ENCODE peak calls at places on chromosomes 6 and 20, in six cellular contexts. S is stomach; N is GM23248; R is Peyer's patch; A is transverse colon; V is CD8-positive, alpha-beta T cell. G is an unnamed sample.

GRCh38 chr6:36124881-36125280 is 5.4 kb upstream of the MAPK13 start:
- DNase-seq in N (no peak), S (no peak), V (no peak), R (no peak), A (no peak), G (no peak)

GRCh38 chr6:160160929-160161646 is 39.5 kb downstream of the SLC22A1 start:
- DNase-seq in N (no peak), S (no peak), A (no peak), V (no peak), R (no peak), G (no peak)

GRCh38 chr20:58577139-58577806 is 62.1 kb upstream of the APCDD1L start:
- DNase-seq in A (no peak), S (no peak), N (no peak), R (peak; percentile 18), V (no peak), G (no peak)

GRCh38 chr20:14997791-14998190 is 660.4 kb upstream of the FLRT3 start:
- DNase-seq in V (no peak), A (no peak), R (no peak), S (no peak), N (peak; percentile 84), G (no peak)

GRCh38 chr6:152863618-152864326 is 113.2 kb downstream of the VIP start:
- DNase-seq in N (peak; percentile 75), S (peak; percentile 63), R (no peak), V (peak; percentile 10), A (peak; percentile 60), G (peak; percentile 51)

GRCh38 chr20:64223526-64224067 is 32.0 kb upstream of the PCMTD2 start:
- DNase-seq in N (no peak), A (no peak), R (no peak), S (no peak), V (no peak), G (no peak)

GRCh38 chr6:139882234-139882633 is 507.8 kb upstream of the CITED2 start:
- DNase-seq in S (no peak), A (no peak), R (no peak), V (no peak), N (no peak), G (no peak)

GRCh38 chr6:13554929-13555333 is 19.5 kb upstream of the SIRT5 start:
- DNase-seq in N (peak; percentile 69), S (no peak), A (no peak), R (no peak), V (no peak), G (no peak)

GRCh38 chr6:87396595-87397392 is 11.0 kb upstream of the CFAP206 start:
- DNase-seq in R (no peak), S (no peak), N (no peak), A (no peak), V (no peak), G (no peak)

GRCh38 chr20:59013959-59014608 is 5.1 kb upstream of the TUBB1 start:
- DNase-seq in V (no peak), N (peak; percentile 92), R (no peak), S (no peak), A (no peak), G (no peak)

GRCh38 chr20:63617876-63618265 is 9.0 kb downstream of the GMEB2 start:
- DNase-seq in V (no peak), N (no peak), R (no peak), A (no peak), S (no peak), G (no peak)

GRCh38 chr6:118660218-118660569 is 8.8 kb upstream of the CEP85L start:
- DNase-seq in V (peak; percentile 29), A (no peak), N (peak; percentile 27), R (no peak), S (no peak), G (peak; percentile 35)

GRCh38 chr6:11538799-11539468 is 1.4 kb downstream of the TMEM170B start:
- DNase-seq in N (peak; percentile 3), A (no peak), S (no peak), V (no peak), R (no peak), G (no peak)
- H3K27ac ChIP-seq in N (no peak overlapping the region), A (peak overlapping the region; percentile 84), S (peak overlapping the region; percentile 90), V (no peak overlapping the region), R (peak overlapping the region; percentile 86), G (no peak overlapping the region)

DNA sequence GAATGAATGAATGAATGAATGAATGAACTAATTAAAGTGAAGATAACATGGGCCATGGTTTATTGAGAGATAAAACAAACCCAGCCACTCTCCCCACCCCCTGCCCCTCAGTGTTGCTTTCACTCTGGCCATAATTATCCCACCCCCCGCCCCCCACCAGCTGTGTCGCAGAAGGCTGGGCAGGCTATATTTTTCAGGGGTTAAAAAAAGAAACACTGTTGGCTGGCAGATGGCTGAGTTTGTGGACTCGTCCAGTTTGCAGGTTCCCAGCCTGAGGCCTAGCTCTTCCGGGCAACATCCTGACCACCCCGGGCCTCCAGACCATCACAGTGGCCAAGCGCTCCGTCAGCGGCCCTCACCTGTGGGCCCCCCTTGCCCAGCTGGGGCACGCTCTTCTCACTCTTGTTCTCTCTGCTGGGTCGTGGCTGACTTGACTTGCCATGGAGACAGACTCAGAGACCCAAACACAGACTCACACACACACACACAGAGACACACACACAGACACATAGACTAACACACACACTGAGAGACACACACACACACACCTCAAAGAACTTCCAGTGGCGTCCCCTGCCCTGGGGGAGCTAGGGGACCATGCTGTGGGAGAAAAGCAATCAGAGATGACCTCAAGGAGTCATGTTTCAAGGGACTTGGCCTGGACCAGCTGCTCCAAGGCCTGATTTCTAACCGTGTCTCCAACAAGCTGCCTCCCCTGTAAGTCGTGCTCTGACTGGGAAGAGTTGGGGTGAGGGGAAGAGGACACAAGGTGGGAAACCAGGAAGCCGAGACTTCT is 2.2 kb upstream of the GRM4 start:
- DNase-seq in S (no peak), A (no peak), N (no peak), R (no peak), V (no peak), G (no peak)
- H3K4me1 ChIP-seq in S (peaks cover 27% of the 10 kb centered on the region), A (peaks cover 26% of the 10 kb centered on the region), N (no peaks in the 10 kb centered on the region), R (peaks cover 26% of the 10 kb centered on the region), V (peaks cover 22% of the 10 kb centered on the region), G (peaks cover 19% of the 10 kb centered on the region)

GRCh38 chr6:5566718-5567117 is 305.4 kb downstream of the FARS2 start:
- DNase-seq in A (no peak), V (no peak), R (no peak), S (no peak), N (no peak), G (no peak)
- H3K4me3 ChIP-seq in A (no peak overlapping the region), V (no peak overlapping the region), R (no peak overlapping the region), S (no peak overlapping the region), N (no peak overlapping the region), G (no peak overlapping the region)

GRCh38 chr20:45813489-45813888 is 1.0 kb downstream of the UBE2C start:
- DNase-seq in A (no peak), R (no peak), V (no peak), S (no peak), N (no peak), G (no peak)
- H3K27ac ChIP-seq in A (no peak overlapping the region), R (no peak overlapping the region), V (no peak overlapping the region), S (no peak overlapping the region), N (no peak overlapping the region), G (no peak overlapping the region)

DNA sequence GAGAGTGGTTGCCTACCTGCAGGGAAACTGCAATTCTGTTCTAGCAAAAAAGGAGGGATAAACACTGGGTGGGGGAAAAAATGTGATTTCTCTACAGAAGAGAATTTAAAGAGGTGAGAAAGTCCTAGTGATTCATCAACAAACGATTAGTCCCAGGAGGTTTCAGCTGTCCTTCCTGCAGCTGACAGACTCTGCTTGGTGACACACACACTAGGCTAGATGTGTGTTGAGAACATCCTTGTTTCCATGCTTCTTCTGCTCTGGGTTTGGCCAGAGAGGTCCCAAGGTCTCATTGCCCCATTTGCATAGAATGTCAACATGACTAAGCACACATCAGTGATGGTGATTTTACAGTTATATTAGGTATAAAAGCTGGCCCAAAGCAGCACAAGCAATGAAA is 258.4 kb downstream of the NFATC2 start:
- DNase-seq in N (peak; percentile 29), S (no peak), R (no peak), A (no peak), V (no peak), G (no peak)
- H3K4me1 ChIP-seq in N (no peaks in the 10 kb centered on the region), S (no peaks in the 10 kb centered on the region), R (no peaks in the 10 kb centered on the region), A (no peaks in the 10 kb centered on the region), V (no peaks in the 10 kb centered on the region), G (no peaks in the 10 kb centered on the region)

DNA sequence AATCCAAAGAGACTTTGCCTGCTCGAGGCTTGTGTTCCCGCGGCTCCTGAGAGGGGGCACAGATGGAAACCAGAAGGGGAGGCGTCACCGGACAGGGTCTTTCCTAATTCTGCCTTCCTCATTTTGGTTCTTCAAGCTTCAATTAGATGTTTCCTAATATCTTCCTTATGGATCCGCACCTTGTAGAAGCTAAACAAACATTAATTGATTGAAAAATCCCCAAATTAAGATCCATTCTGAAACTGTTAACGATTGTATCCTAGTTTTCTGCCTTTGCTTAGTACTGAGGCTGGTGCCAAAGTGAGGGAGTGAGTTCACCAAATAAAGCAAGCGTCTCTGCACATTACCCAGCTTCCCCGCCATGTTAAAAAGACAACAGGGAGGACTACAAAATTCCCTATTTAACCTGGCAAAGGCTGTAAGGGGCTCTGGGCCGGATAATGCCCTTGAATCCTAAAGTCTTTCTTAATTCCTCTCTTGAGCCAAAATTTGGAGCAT is 123.2 kb downstream of the GPX5 start:
- DNase-seq in A (no peak), S (no peak), R (no peak), N (peak; percentile 58), V (no peak), G (no peak)
- H3K4me3 ChIP-seq in A (peak overlapping the region; percentile 1), S (peak overlapping the region; percentile 33), R (no peak overlapping the region), N (peak overlapping the region; percentile 84), V (no peak overlapping the region), G (no peak overlapping the region)